ENCODE peak calls at places on chromosomes 1 and 21, in six cellular contexts. O is H9, L is IMR-90, K is mesenchymal stem cell, V is H1, D is trophoblast cell. U is an unnamed sample.

GRCh38 chr1:19448491-19449439 is 36.6 kb downstream of the CAPZB start:
- DNase-seq in O (no peak), L (peak), K (peak), V (no peak), D (peak), U (no peak)

GRCh38 chr1:43802356-43802755 is 95.0 kb downstream of the ST3GAL3 start:
- DNase-seq in O (no peak), L (no peak), K (no peak), V (no peak), D (no peak), U (no peak)

GRCh38 chr1:244963231-244963826 is 99.0 kb upstream of the HNRNPU start:
- DNase-seq in O (no peak), L (peak), K (peak), V (no peak), D (peak), U (no peak)

GRCh38 chr21:38343691-38344090 is 86.9 kb downstream of the KCNJ15 start:
- DNase-seq in O (no peak), L (peak), K (peak), V (no peak), D (no peak), U (no peak)

GRCh38 chr1:227899820-227900449 is 47.8 kb downstream of the WNT9A start:
- DNase-seq in O (peak), L (no peak), K (no peak), V (peak), D (no peak), U (no peak)

GRCh38 chr1:219692981-219693380 is 80.1 kb upstream of the ZC3H11B start:
- DNase-seq in O (no peak), L (peak), K (no peak), V (no peak), D (no peak), U (no peak)

GRCh38 chr21:15063821-15064575 is 802 bp downstream of the NRIP1 start:
- DNase-seq in O (peak), L (no peak), K (peak), V (peak), D (no peak), U (no peak)

GRCh38 chr1:56578664-56578962 is 750 bp downstream of the PLPP3 start:
- DNase-seq in O (no peak), L (no peak), K (no peak), V (no peak), D (no peak), U (no peak)

GRCh38 chr1:32464716-32465540 is at the start of gene ZBTB8B:
- DNase-seq in O (peak), L (peak), K (peak), V (peak), D (peak), U (peak)

GRCh38 chr1:918843-919242 is 4.9 kb upstream of the SAMD11 start:
- DNase-seq in O (no peak), L (no peak), K (no peak), V (no peak), D (no peak), U (no peak)

GRCh38 chr1:163872067-163872466 is 550.3 kb downstream of the NUF2 start:
- DNase-seq in O (no peak), L (no peak), K (no peak), V (no peak), D (no peak), U (no peak)

GRCh38 chr1:64167176-64167575 is 36.2 kb upstream of the UBE2U start:
- DNase-seq in O (no peak), L (peak), K (no peak), V (no peak), D (no peak), U (no peak)

GRCh38 chr21:38853421-38853919 is 47.7 kb downstream of the ETS2 start:
- DNase-seq in O (no peak), L (peak), K (peak), V (peak), D (peak), U (no peak)

GRCh38 chr1:101238041-101238515 is 1.3 kb downstream of the S1PR1 start:
- DNase-seq in O (no peak), L (no peak), K (no peak), V (no peak), D (no peak), U (no peak)

GRCh38 chr1:1066403-1067283 is 7.5 kb downstream of the RNF223 start:
- DNase-seq in O (no peak), L (no peak), K (peak), V (no peak), D (no peak), U (no peak)

DNA sequence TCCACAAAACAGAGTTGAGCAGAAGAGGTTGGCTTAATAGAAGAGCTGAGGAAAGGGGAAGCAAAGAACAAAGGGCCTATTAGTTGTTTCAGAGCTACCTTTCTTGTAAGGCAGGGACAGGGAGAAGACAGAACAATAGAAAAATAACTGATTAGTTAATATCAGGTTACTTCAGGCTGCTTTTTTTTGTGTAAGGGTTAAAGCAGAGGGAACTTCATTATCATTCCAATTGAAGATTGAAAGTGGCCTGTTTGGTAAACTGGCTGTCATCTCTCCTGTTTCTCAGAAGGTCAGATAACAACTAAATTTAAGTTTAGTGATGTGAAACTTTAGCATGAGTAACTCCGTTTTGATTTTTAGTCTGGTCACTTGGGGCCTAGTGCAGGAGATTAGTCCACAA is 22.3 kb downstream of the CDC42 start:
- DNase-seq in O (no peak), L (no peak), K (no peak), V (no peak), D (no peak), U (no peak)
- H4K91ac ChIP-seq in O (no peak), L (no peak), K (no peak), V (no peak), D (no peak), U (no peak)

DNA sequence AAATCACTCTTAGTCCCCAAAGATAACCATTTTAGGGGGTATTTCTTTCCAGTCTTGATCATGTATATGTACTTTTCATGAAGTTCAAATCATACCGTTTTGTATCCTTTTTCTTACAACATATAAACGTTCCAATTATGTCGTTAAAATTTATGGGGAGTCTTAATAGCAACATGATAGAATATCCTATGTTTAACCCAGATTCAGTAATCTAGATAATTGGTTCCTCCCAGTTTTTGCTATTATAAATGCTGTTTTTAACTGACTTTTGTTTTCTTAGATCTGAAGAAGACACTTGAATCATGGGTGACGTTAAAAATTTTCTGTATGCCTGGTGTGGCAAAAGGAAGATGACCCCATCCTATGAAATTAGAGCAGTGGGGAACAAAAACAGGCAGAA is 3.1 kb downstream of the DHX9 start:
- DNase-seq in O (no peak), L (no peak), K (no peak), V (no peak), D (no peak), U (no peak)
- H3K9ac ChIP-seq in O (no peak), L (no peak), K (peak), V (no peak), D (no peak), U (no peak)

GRCh38 chr1:213332491-213332890 is 281.4 kb downstream of the RPS6KC1 start:
- DNase-seq in O (no peak), L (no peak), K (no peak), V (no peak), D (no peak), U (no peak)

GRCh38 chr1:213327318-213327667 is 276.3 kb downstream of the RPS6KC1 start:
- DNase-seq in O (no peak), L (peak), K (peak), V (no peak), D (peak), U (no peak)

GRCh38 chr1:213335084-213335483 is 284.0 kb downstream of the RPS6KC1 start:
- DNase-seq in O (no peak), L (no peak), K (no peak), V (no peak), D (no peak), U (no peak)

GRCh38 chr1:213330281-213330680 is 279.2 kb downstream of the RPS6KC1 start:
- DNase-seq in O (no peak), L (no peak), K (no peak), V (no peak), D (no peak), U (no peak)

DNA sequence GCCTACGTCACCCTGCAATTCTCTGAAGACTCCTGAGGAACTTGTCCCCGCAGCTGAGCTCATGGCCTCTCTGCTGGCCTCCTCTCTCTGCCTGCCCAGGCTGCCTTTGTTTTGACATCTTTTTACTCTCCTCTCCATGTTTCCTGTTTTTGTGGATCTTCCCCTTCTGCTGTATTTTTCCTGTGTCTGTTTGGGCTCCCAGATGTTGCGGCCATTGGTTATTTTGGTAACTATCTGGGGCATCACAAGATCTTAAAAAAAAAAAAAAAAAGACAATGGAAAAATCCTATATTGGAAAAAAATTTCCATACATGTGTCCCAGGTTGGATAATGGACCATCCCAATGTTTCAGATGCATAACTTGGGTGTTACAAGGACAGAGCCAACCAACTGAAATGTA is 280.7 kb downstream of the RPS6KC1 start:
- DNase-seq in O (no peak), L (no peak), K (no peak), V (no peak), D (no peak), U (no peak)
- H4K91ac ChIP-seq in O (no peak), L (no peak), K (no peak), V (no peak), D (no peak), U (no peak)

GRCh38 chr1:239956230-239956629 is 135.5 kb upstream of the FMN2 start:
- DNase-seq in O (no peak), L (no peak), K (no peak), V (no peak), D (no peak), U (no peak)
- H3K9ac ChIP-seq in O (no peak), L (no peak), K (no peak), V (no peak), D (no peak), U (no peak)

DNA sequence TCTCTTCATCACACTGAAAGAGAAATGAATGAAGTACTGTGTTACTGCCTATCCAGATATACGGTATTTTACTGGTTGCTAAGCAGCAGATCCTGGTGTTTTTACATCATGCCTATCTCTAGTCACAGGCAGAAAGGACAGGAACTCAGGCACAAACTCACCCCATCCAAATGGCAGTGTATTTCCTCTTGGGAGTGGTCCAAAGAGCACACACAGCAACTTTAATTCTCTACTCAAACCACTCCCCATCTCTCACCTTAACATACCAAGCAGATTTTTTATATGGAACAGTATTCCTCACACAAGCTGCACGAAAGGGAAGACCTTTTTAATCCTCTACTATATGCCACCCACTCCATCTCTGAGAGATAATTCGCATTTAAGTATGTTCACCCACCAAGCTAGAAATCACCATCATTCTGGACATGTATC is 27.3 kb downstream of the EIF4G3 start:
- DNase-seq in O (no peak), L (peak), K (peak), V (no peak), D (no peak), U (no peak)
- H4K91ac ChIP-seq in O (no peak), L (peak), K (no peak), V (no peak), D (no peak), U (no peak)

DNA sequence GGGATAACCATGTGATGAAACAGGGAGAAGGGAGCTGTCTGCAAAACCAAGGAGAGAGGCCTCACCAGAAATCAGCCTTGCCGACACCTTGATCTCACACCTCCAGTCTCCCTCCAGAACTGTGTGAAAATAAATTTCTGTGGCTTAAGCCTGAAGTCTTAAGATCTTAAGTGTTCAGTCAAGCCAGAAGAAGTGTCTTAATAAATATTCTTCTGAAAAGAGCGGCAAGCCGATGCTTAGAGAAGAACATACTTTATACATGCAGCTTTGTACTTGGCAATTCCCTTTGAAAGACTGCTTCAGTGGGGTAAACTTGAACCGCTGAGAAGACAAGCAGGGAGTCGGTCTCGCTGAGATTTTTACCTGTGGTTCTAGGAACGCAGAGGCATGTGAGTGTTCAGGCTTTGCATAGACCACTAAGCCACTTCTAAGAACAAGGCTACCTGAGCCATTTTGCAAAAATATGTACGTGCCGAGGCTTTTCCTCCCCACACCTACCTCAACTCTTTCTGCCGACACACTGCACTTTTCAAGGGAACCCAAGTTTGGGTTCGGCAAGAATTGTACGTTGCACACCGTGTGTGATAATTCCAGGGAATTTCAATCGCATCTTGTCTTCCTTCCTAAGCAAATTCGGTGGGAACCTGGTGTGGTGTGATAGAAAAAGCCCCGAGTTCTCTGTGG is 3.4 kb downstream of the RUNX1 start:
- DNase-seq in O (no peak), L (no peak), K (no peak), V (no peak), D (no peak), U (no peak)
- H3K9ac ChIP-seq in O (no peak), L (no peak), K (no peak), V (no peak), D (no peak), U (no peak)

DNA sequence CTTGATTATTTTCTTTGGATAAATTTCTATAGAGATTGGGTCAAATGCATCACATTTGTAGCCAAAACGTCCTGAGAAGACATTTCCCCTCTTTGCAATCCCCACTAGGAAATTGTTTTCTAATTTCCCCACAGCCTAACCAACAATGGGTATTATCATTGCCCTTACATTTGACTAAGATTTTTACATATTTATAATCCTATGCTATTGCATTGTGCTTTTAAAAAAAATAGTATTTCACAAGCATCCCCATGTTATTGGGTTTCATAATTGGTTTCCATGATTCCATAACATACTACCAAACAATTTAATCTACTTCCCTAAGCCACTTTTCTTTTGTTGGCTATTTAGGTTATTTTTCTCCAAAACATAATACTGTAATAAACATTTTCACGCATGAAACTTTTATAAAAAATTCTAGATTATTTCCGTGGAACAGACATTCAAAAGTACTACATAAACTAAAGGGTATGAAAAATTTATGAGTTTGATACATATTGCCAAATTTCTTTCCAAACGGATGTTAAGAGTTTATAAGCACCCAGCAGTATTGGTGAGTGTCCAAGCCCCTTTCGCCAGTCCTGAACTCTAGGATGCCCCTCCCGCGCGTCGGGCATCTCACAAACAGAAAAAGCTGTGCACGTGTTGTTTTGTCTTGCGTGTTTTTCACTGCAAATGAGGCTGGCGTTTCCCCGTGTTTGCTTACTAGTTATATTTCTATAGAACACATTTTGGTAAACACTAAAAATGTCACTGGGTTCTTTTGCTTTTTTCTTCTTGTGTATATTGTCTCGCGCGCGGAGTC is 2.0 kb upstream of the LHX4 start:
- DNase-seq in O (no peak), L (no peak), K (no peak), V (no peak), D (no peak), U (no peak)
- H4K91ac ChIP-seq in O (no peak), L (no peak), K (no peak), V (no peak), D (no peak), U (no peak)

U was measured in neuronal stem cell.